ENCODE peak calls at places on chromosomes 13 and 19, in seven cellular contexts. E is heart left ventricle, S is neural progenitor cell, C is aorta, B is psoas muscle, M is GM23248, N is BE2C. F is an unnamed sample.

GRCh38 chr13:109938255-109938936 is 152.0 kb upstream of the IRS2 start:
- DNase-seq in N (no peak), M (peak; percentile 91), E (no peak), C (no peak), B (no peak), S (no peak), F (no peak)

GRCh38 chr19:4358709-4359626 is 15.6 kb downstream of the MPND start:
- DNase-seq in S (no peak), E (no peak), M (no peak), N (no peak), C (no peak), B (no peak), F (no peak)

GRCh38 chr19:29770653-29771052 is 41.1 kb upstream of the CCNE1 start:
- DNase-seq in N (no peak), C (no peak), E (no peak), S (no peak), B (no peak), M (no peak), F (no peak)

GRCh38 chr13:22278336-22278929 is 607.6 kb downstream of the FGF9 start:
- DNase-seq in S (peak; percentile 73), M (peak; percentile 58), B (no peak), C (no peak), N (no peak), E (peak; percentile 38), F (peak; percentile 58)

GRCh38 chr19:47381653-47382279 is 32.7 kb downstream of the DHX34 start:
- DNase-seq in M (no peak), S (no peak), N (no peak), C (no peak), B (no peak), E (no peak), F (no peak)

GRCh38 chr19:55432355-55432959 is 10.6 kb downstream of the SHISA7 start:
- DNase-seq in N (no peak), C (no peak), S (no peak), M (peak; percentile 42), E (no peak), B (no peak), F (no peak)

GRCh38 chr13:30874111-30874510 is 32.0 kb upstream of the MEDAG start:
- DNase-seq in B (no peak), E (no peak), N (no peak), M (no peak), C (no peak), S (no peak), F (no peak)

GRCh38 chr13:76024151-76024550 is 388.0 kb downstream of the LMO7 start:
- DNase-seq in B (no peak), S (no peak), N (no peak), E (no peak), C (no peak), M (no peak), F (no peak)

GRCh38 chr19:53579518-53579917 is 41.6 kb downstream of the ZNF331 start:
- DNase-seq in C (no peak), B (no peak), E (no peak), M (no peak), N (no peak), S (no peak), F (no peak)

GRCh38 chr19:27935669-27936068 is 1277.3 kb downstream of the UQCRFS1 start:
- DNase-seq in S (no peak), M (no peak), N (no peak), C (no peak), B (no peak), E (no peak), F (no peak)

GRCh38 chr19:34707661-34708060 is 26.4 kb upstream of the ZNF181 start:
- DNase-seq in S (no peak), C (no peak), E (no peak), N (no peak), B (no peak), M (no peak), F (no peak)

GRCh38 chr13:50589139-50589538 is 254.4 kb downstream of the DLEU7 start:
- DNase-seq in C (no peak), S (no peak), N (peak; percentile 23), M (peak; percentile 95), B (no peak), E (no peak), F (no peak)
- H3K4me1 ChIP-seq in C (no peaks in the 10 kb centered on the region), S (peaks cover 32% of the 10 kb centered on the region), N (no peaks in the 10 kb centered on the region), M (peaks cover 55% of the 10 kb centered on the region), B (peaks cover 6% of the 10 kb centered on the region), E (peaks cover 32% of the 10 kb centered on the region), F (peaks cover 5% of the 10 kb centered on the region)

GRCh38 chr13:98563071-98563470 is 13.8 kb downstream of the STK24 start:
- DNase-seq in S (no peak), M (peak; percentile 35), E (no peak), N (no peak), B (no peak), C (no peak), F (no peak)
- H3K4me1 ChIP-seq in S (peaks cover 29% of the 10 kb centered on the region), M (peaks cover 33% of the 10 kb centered on the region), E (peaks cover 74% of the 10 kb centered on the region), N (peaks cover 5% of the 10 kb centered on the region), B (peaks cover 58% of the 10 kb centered on the region), C (no peaks in the 10 kb centered on the region), F (peaks cover 31% of the 10 kb centered on the region)

GRCh38 chr13:21018220-21018619 is 43.2 kb downstream of the LATS2 start:
- DNase-seq in E (no peak), S (no peak), B (no peak), C (no peak), M (no peak), N (no peak), F (no peak)
- H3K4me1 ChIP-seq in E (peaks cover 80% of the 10 kb centered on the region), S (no peaks in the 10 kb centered on the region), B (peaks cover 72% of the 10 kb centered on the region), C (peaks cover 9% of the 10 kb centered on the region), M (peaks cover 59% of the 10 kb centered on the region), N (no peaks in the 10 kb centered on the region), F (peaks cover 55% of the 10 kb centered on the region)

GRCh38 chr13:66887088-66887487 is 343.0 kb downstream of the PCDH9 start:
- DNase-seq in C (no peak), B (no peak), N (peak; percentile 15), M (no peak), E (peak; percentile 6), S (no peak), F (no peak)

GRCh38 chr13:66888698-66889097 is 341.4 kb downstream of the PCDH9 start:
- DNase-seq in E (no peak), B (no peak), C (no peak), M (no peak), S (no peak), N (no peak), F (no peak)

GRCh38 chr13:66886248-66886647 is 343.9 kb downstream of the PCDH9 start:
- DNase-seq in C (no peak), S (peak; percentile 3), B (no peak), M (no peak), N (no peak), E (no peak), F (no peak)
- H3K4me1 ChIP-seq in C (no peaks in the 10 kb centered on the region), S (no peaks in the 10 kb centered on the region), B (no peaks in the 10 kb centered on the region), M (no peaks in the 10 kb centered on the region), N (peaks cover 12% of the 10 kb centered on the region), E (peaks cover 3% of the 10 kb centered on the region), F (peaks cover 5% of the 10 kb centered on the region)

GRCh38 chr13:91157273-91158014 is 190.0 kb upstream of the MIR17HG start:
- DNase-seq in N (no peak), M (no peak), C (no peak), E (no peak), S (no peak), B (no peak), F (no peak)

GRCh38 chr13:91155512-91156114 is 191.9 kb upstream of the MIR17HG start:
- DNase-seq in N (no peak), E (no peak), S (no peak), C (no peak), B (no peak), M (no peak), F (no peak)

GRCh38 chr13:91153372-91153771 is 194.1 kb upstream of the MIR17HG start:
- DNase-seq in C (no peak), S (no peak), N (no peak), E (no peak), B (no peak), M (no peak), F (no peak)

GRCh38 chr13:91154553-91154952 is 192.9 kb upstream of the MIR17HG start:
- DNase-seq in B (no peak), S (no peak), N (no peak), E (no peak), C (no peak), M (no peak), F (no peak)

DNA sequence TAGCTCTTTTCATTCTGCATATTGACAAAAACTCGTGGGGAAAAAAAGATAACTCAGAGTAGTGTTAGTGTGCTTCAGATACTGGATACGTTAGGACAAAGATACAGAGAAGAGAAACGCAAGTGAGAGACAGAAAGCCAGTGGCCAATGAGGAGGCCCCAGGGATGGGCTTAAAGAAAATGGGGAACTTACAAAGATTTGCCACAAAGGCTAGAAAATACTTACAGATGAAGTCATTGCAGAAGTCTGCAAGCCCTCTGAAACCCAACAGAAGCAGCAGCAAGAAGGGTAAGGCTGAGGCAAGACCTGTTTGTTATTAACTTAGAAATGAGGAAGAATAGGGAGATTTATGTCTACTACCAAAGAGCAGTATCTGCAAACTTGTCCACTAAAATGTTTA is 192.5 kb upstream of the MIR17HG start:
- DNase-seq in N (no peak), C (no peak), E (no peak), S (no peak), M (no peak), B (no peak), F (no peak)
- H3K4me1 ChIP-seq in N (peaks cover 28% of the 10 kb centered on the region), C (no peaks in the 10 kb centered on the region), E (no peaks in the 10 kb centered on the region), S (peaks cover 17% of the 10 kb centered on the region), M (no peaks in the 10 kb centered on the region), B (no peaks in the 10 kb centered on the region), F (no peaks in the 10 kb centered on the region)

GRCh38 chr13:99352351-99353271 is 45.4 kb upstream of the GPR183 start:
- DNase-seq in M (no peak), C (no peak), N (no peak), B (no peak), E (no peak), S (no peak), F (no peak)
- H3K4me1 ChIP-seq in M (peaks cover 18% of the 10 kb centered on the region), C (no peaks in the 10 kb centered on the region), N (no peaks in the 10 kb centered on the region), B (no peaks in the 10 kb centered on the region), E (peaks cover 20% of the 10 kb centered on the region), S (no peaks in the 10 kb centered on the region), F (peaks cover 3% of the 10 kb centered on the region)

DNA sequence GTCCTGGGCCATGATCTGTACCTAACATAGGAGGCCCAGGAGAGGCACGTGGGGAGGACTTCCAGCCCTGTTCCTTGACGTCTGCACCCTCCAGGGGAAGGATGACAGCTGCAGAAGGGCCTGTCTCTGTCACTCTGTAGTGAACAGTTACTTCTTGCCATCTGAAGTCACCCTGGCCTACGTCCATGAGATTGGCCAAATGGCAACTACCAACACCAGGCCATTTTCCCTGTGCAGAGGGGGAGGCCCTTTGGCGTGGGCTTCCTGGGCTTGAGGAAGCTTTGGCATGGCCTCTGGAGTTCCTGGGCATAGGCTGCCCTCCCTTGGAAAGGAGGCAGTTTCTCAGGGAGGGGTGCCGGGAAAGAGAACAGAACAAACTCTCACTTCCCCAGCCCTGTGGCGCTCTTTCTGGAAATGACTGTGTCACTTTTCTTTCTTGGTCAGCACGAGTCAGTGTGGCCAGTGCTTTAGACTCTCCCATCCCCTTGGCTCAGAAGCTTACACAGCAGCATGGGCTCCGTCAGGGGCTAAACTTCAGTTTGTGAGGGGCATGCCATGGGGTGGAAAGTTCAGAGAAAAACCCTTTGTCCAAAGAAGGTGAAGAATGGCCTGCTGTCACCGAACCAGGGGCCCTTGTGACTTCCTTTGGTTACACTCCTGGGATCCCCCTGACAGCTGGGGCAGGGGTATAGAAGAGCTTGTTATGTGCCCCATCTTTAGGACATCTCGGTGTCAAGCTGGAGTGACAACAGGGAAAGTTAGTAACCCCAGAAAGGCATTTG is 5.3 kb downstream of the CARM1 start:
- DNase-seq in B (peak; percentile 73), M (peak; percentile 31), C (no peak), E (no peak), N (no peak), S (no peak), F (no peak)
- H3K4me1 ChIP-seq in B (peaks cover 76% of the 10 kb centered on the region), M (peaks cover 6% of the 10 kb centered on the region), C (no peaks in the 10 kb centered on the region), E (peaks cover 43% of the 10 kb centered on the region), N (peaks cover under 1% of the 10 kb centered on the region), S (peaks cover 23% of the 10 kb centered on the region), F (peaks cover 8% of the 10 kb centered on the region)

F was measured in lung.